ENCODE peak calls at places on chromosomes 7 and 10, in four cellular contexts. S, H, Q and Z are unnamed samples. For H3K9me3, the result is how much of the 10 kb centered on the place peaks cover.

GRCh38 chr10:113627836-113628235 is 36.0 kb downstream of the NRAP start:
- DNase-seq in S (no peak), Q (no peak), H (no peak), Z (no peak)

GRCh38 chr10:72086466-72087391 is 1.6 kb downstream of the SPOCK2 start:
- DNase-seq in S (no peak), Q (no peak), H (no peak), Z (peak)

GRCh38 chr7:129781856-129782256 is 170.3 kb downstream of the NRF1 start:
- DNase-seq in Q (no peak), S (no peak), H (no peak), Z (peak)

GRCh38 chr7:51316666-51317581 is at the start of gene COBL:
- DNase-seq in H (no peak), Q (peak), S (peak), Z (peak)

GRCh38 chr10:73591578-73591902 is 398 bp upstream of the USP54 start:
- DNase-seq in S (no peak), Q (peak), H (no peak), Z (peak)

GRCh38 chr10:62540389-62540788 is 166.2 kb downstream of the ZNF365 start:
- DNase-seq in S (no peak), Q (no peak), H (no peak), Z (no peak)

GRCh38 chr7:47945261-47946015 is 2.8 kb downstream of the PKD1L1 start:
- DNase-seq in H (peak), S (peak), Q (peak), Z (peak)

GRCh38 chr7:127598318-127598717 is 4.8 kb downstream of the FSCN3 start:
- DNase-seq in S (no peak), H (no peak), Q (no peak), Z (peak)

GRCh38 chr7:98251251-98251843 is 685 bp downstream of the TECPR1 start:
- DNase-seq in H (peak), S (no peak), Q (no peak), Z (no peak)

GRCh38 chr7:93228302-93228701 is 2.0 kb upstream of the HEPACAM2 start:
- DNase-seq in H (peak), Q (peak), S (no peak), Z (peak)

GRCh38 chr10:87559392-87559791 is 54.7 kb downstream of the MINPP1 start:
- DNase-seq in Q (no peak), S (no peak), H (no peak), Z (no peak)

GRCh38 chr7:105776986-105777910 is 99.2 kb downstream of the ATXN7L1 start:
- DNase-seq in S (no peak), H (peak), Q (no peak), Z (no peak)

GRCh38 chr7:44471850-44472249 is 18.6 kb downstream of the NUDCD3 start:
- DNase-seq in Q (no peak), H (no peak), S (no peak), Z (no peak)

GRCh38 chr7:46752881-46753366 is 829.0 kb downstream of the TNS3 start:
- DNase-seq in S (no peak), Q (no peak), H (peak), Z (no peak)

GRCh38 chr10:15348579-15348978 is 22.5 kb downstream of the FAM171A1 start:
- DNase-seq in S (no peak), Q (no peak), H (peak), Z (no peak)

GRCh38 chr7:103597606-103598005 is 151.6 kb upstream of the SLC26A5 start:
- DNase-seq in S (no peak), H (no peak), Q (no peak), Z (no peak)

GRCh38 chr10:31697271-31698168 is 231.1 kb downstream of the ARHGAP12 start:
- DNase-seq in Q (peak), S (peak), H (peak), Z (no peak)

GRCh38 chr10:121025731-121026130 is 174.6 kb downstream of the WDR11 start:
- DNase-seq in Q (no peak), H (no peak), S (no peak), Z (no peak)

DNA sequence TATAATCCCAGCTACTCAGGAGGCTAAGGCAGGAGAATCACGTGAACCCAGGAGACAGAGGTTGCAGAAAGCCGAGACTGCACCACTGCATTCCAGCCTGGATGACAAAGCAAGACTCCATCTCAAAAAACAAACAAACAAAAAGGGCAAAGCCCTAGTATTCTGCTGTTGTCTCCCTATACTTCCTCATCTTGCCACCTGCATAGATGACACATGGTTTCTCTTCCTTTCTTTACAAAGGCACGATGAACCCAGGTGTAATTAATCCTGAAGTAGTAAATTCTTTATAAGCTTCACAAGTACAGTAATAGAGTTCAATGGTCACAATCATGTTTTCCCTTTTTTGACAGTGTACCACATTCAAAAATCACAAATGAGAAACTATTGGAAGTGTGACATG is 9.8 kb upstream of the ZNF727 start:
- DNase-seq in H (no peak), Q (no peak), S (no peak), Z (no peak)
- H3K9me3 ChIP-seq in H (under half), Q (under half), S (under half), Z (under half)

GRCh38 chr7:89695241-89695640 is 459.0 kb upstream of the STEAP1 start:
- DNase-seq in S (no peak), H (no peak), Q (no peak), Z (no peak)
- H3K9me3 ChIP-seq in S (under half), H (under half), Q (under half), Z (under half)

DNA sequence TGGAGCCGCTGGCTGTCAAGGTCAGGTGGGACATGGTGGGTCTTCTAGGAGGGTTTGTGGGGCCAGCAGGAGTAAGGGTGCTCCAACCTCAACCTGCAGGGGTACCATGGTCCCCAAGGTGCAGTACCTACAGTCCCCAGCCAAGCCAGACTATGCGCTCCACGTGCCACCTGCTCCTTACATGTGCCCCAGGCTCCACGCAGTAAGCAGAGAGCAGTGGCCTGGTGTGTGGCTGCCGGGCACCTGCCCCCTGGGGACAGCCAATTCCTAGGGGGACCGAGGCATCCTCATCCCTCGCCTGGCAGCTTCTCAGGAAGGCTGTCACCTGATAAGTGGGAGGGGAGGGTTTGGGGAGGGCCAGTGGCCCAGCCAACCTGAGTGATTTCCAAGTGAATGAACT is 11.7 kb upstream of the ZNF716 start:
- DNase-seq in S (no peak), H (no peak), Q (no peak), Z (no peak)
- H3K9me3 ChIP-seq in S (under half), H (under half), Q (under half), Z (under half)

GRCh38 chr7:126178865-126179264 is 1073.9 kb downstream of the GRM8 start:
- DNase-seq in H (no peak), S (no peak), Q (no peak), Z (no peak)
- H3K9me3 ChIP-seq in H (under half), S (under half), Q (under half), Z (under half)

DNA sequence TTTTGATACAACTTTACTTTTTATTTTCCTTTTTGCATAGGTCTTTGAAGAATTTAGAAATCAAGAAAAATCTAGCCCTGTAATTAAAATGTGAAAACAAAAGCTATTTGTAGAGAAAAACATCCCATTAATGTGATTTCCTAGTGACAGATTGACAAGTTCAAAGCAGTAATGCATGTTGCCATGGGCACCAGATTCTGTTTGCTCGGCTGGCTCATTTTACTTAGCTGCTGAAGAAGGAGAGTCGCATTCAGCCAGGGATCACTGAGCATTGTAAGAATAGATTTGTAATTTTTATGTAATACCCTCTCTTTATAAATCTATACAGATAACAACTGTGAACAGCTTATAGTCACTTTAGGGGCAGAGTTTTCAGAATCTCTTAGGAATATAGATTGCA is 28.5 kb downstream of the DNAJB9 start:
- DNase-seq in S (no peak), H (no peak), Q (no peak), Z (no peak)
- H3K9me3 ChIP-seq in S (under half), H (under half), Q (under half), Z (under half)

DNA sequence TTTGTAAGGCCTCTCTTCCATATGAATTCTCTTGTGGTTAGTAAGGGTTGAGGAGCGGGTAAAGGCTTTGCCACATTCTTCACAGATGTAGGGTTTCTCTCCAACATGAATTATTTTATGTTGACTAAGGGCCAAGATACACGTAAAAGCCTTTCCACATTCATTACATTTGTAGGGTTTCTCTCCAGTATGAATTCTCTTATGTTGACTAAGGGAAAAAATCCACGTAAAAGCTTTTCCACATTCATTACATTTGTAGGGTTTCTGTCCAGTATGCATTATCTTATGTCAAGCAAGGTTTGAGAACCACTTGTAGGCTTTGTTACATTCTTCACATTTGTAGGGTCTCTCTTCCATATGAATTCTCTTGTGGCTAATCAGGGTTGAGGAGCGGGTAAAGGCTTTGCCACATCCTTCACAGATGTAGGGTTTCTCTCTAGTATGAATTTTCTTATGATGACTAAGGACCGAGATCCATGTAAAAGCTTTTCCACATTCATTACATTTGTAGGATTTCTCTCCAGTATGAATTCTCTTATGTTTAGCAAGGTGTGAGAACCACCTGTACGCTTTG is 493.0 kb downstream of the ZNF479 start:
- DNase-seq in Q (no peak), H (no peak), S (no peak), Z (no peak)
- H3K9me3 ChIP-seq in Q (under half), H (under half), S (under half), Z (under half)

GRCh38 chr7:9201928-9202327 is 768.5 kb downstream of the NXPH1 start:
- DNase-seq in S (no peak), Q (no peak), H (no peak), Z (peak)
- H3K9me3 ChIP-seq in S (under half), Q (under half), H (under half), Z (under half)